ENCODE peak calls at places on chromosome 11, in six cellular contexts. X is heart left ventricle, M is ELR, B is BE2C, Y is omental fat pad, I is SK-N-MC. D is an unnamed sample.

GRCh38 chr11:118211006-118211405 is 13.8 kb downstream of the JAML start:
- DNase-seq in X (peak), B (no peak), I (no peak), Y (no peak), M (no peak), D (no peak)

GRCh38 chr11:128532016-128532570 is 55.3 kb downstream of the ETS1 start:
- DNase-seq in B (no peak), Y (no peak), X (no peak), M (no peak), I (no peak), D (no peak)

GRCh38 chr11:13928566-13929251 is 33.8 kb upstream of the SPON1 start:
- DNase-seq in I (no peak), M (peak), B (no peak), Y (no peak), X (no peak), D (no peak)

GRCh38 chr11:65811764-65812475 is 21.8 kb upstream of the SNX32 start:
- DNase-seq in Y (no peak), M (no peak), X (no peak), I (no peak), B (no peak), D (no peak)

GRCh38 chr11:120136356-120136755 is 1.6 kb downstream of the TRIM29 start:
- DNase-seq in Y (peak), M (no peak), X (peak), I (no peak), B (no peak), D (no peak)

GRCh38 chr11:120929664-120930154 is 94.2 kb upstream of the TBCEL start:
- DNase-seq in X (peak), B (peak), M (peak), I (no peak), Y (no peak), D (no peak)

GRCh38 chr11:27551127-27551526 is 44.6 kb upstream of the LIN7C start:
- DNase-seq in Y (no peak), B (no peak), X (no peak), M (no peak), I (no peak), D (no peak)

GRCh38 chr11:68194675-68195294 is 18.3 kb downstream of the KMT5B start:
- DNase-seq in B (no peak), Y (no peak), M (no peak), I (no peak), X (no peak), D (no peak)

GRCh38 chr11:86805873-86806310 is 5.5 kb downstream of the PRSS23 start:
- DNase-seq in X (no peak), M (peak), I (no peak), Y (no peak), B (no peak), D (no peak)

GRCh38 chr11:124194696-124195418 is 11.7 kb downstream of the OR10D3 start:
- DNase-seq in B (peak), M (peak), I (no peak), Y (no peak), X (no peak), D (no peak)